ENCODE peak calls at places on chromosomes 6 and 20, in nine cellular contexts. D, K, V, O, Q, H, B, S and G are unnamed samples.

GRCh38 chr20:53126185-53126584 is 154.0 kb downstream of the TSHZ2 start:
- DNase-seq in O (no peak), V (no peak), H (no peak), S (no peak), B (no peak), D (no peak), K (no peak), Q (no peak), G (no peak)

GRCh38 chr6:121897337-121897760 is 461.9 kb downstream of the GJA1 start:
- DNase-seq in V (no peak), B (peak), H (no peak), D (no peak), Q (no peak), S (no peak), K (no peak), O (no peak), G (no peak)

GRCh38 chr6:170449231-170449630 is 103.9 kb downstream of the PSMB1 start:
- DNase-seq in B (no peak), S (no peak), V (no peak), H (no peak), O (no peak), Q (no peak), K (no peak), D (no peak), G (no peak)

GRCh38 chr6:52143551-52143950 is 42.6 kb upstream of the IL17A start:
- DNase-seq in B (no peak), H (no peak), Q (no peak), S (no peak), D (no peak), O (no peak), K (no peak), V (no peak), G (no peak)

GRCh38 chr20:7702141-7702540 is 238.1 kb downstream of the HAO1 start:
- DNase-seq in S (no peak), D (no peak), H (no peak), O (no peak), V (no peak), B (peak), Q (peak), K (no peak), G (no peak)

GRCh38 chr6:35049885-35050284 is 91.3 kb downstream of the TCP11 start:
- DNase-seq in B (peak), V (peak), S (no peak), Q (peak), D (no peak), O (peak), K (no peak), H (no peak), G (peak)

GRCh38 chr6:5122504-5123112 is 37.5 kb downstream of the PPP1R3G start:
- DNase-seq in B (no peak), O (no peak), K (no peak), H (no peak), D (no peak), Q (no peak), V (no peak), S (no peak), G (no peak)

GRCh38 chr6:21310736-21311135 is 282.8 kb upstream of the SOX4 start:
- DNase-seq in D (no peak), K (no peak), O (no peak), Q (no peak), S (no peak), B (no peak), V (no peak), H (no peak), G (no peak)

GRCh38 chr20:47727170-47727880 is 58.0 kb downstream of the SULF2 start:
- DNase-seq in S (no peak), H (no peak), K (peak), Q (no peak), D (peak), V (peak), O (peak), B (no peak), G (no peak)

GRCh38 chr20:17558154-17558940 is 11.5 kb upstream of the DSTN start:
- DNase-seq in S (no peak), B (peak), Q (peak), K (no peak), D (no peak), O (no peak), H (no peak), V (no peak), G (peak)

GRCh38 chr6:28693751-28694443 is 168.2 kb downstream of the GPX5 start:
- DNase-seq in B (no peak), D (no peak), O (no peak), V (no peak), Q (no peak), H (no peak), S (peak), K (no peak), G (no peak)

GRCh38 chr6:155212106-155212505 is 51.7 kb upstream of the CLDN20 start:
- DNase-seq in D (no peak), K (no peak), Q (no peak), S (no peak), H (no peak), O (no peak), V (no peak), B (peak), G (no peak)

GRCh38 chr6:129016844-129017243 is 133.9 kb downstream of the LAMA2 start:
- DNase-seq in B (no peak), D (no peak), H (no peak), V (no peak), O (no peak), K (no peak), Q (no peak), S (no peak), G (no peak)

GRCh38 chr20:50506270-50506579 is 4.0 kb upstream of the PTPN1 start:
- DNase-seq in K (no peak), D (no peak), V (no peak), S (no peak), O (no peak), H (no peak), B (no peak), Q (no peak), G (no peak)

GRCh38 chr6:105482227-105482839 is 79.5 kb upstream of the PREP start:
- DNase-seq in Q (no peak), S (no peak), H (peak), V (no peak), D (no peak), B (peak), K (no peak), O (peak), G (no peak)

GRCh38 chr6:88044530-88044929 is 3.1 kb upstream of the SPACA1 start:
- DNase-seq in Q (no peak), H (no peak), K (no peak), S (no peak), D (no peak), B (no peak), O (no peak), V (no peak), G (no peak)

GRCh38 chr20:47675190-47676142 is 109.8 kb downstream of the SULF2 start:
- DNase-seq in K (no peak), Q (no peak), B (no peak), D (no peak), V (no peak), H (no peak), S (no peak), O (no peak), G (no peak)

GRCh38 chr20:45836841-45837240 is 3.2 kb downstream of the SNX21 start:
- DNase-seq in S (no peak), B (peak), H (no peak), Q (no peak), K (no peak), O (no peak), D (no peak), V (no peak), G (no peak)

GRCh38 chr20:62227591-62227976 is 7.5 kb upstream of the HRH3 start:
- DNase-seq in V (no peak), Q (no peak), S (no peak), B (no peak), H (no peak), D (no peak), O (no peak), K (no peak), G (no peak)

DNA sequence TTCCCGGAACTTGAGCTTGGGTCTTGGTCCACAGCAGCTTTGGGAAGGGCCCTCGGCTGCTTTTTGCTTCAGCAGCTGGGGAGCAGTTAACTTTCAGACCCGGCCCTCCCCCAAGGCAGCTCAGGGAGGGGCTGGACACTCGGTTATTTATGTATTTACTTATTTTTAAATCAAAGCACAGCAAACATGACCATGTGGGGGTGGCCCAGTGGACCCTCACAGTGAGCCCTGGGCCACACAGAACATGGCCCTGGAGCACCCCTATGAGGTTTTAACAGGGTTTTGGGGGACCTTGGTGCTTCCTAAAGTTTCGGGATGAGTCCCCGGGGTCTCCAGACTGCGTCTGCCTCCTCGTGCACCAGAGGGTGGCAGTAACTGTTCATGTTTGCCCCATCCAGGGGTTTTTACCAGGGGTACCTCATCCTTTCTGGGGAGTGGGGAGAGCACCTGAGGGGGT is 26.6 kb upstream of the NPBWR2 start:
- DNase-seq in O (no peak), D (peak), K (no peak), Q (no peak), H (peak), S (peak), B (no peak), V (no peak), G (no peak)
- TF ChIP-seq CTCF in O (peak), D (no peak), K (no peak), Q (peak), H (no peak), S (no peak), B (peak), V (no peak), G (no peak)

DNA sequence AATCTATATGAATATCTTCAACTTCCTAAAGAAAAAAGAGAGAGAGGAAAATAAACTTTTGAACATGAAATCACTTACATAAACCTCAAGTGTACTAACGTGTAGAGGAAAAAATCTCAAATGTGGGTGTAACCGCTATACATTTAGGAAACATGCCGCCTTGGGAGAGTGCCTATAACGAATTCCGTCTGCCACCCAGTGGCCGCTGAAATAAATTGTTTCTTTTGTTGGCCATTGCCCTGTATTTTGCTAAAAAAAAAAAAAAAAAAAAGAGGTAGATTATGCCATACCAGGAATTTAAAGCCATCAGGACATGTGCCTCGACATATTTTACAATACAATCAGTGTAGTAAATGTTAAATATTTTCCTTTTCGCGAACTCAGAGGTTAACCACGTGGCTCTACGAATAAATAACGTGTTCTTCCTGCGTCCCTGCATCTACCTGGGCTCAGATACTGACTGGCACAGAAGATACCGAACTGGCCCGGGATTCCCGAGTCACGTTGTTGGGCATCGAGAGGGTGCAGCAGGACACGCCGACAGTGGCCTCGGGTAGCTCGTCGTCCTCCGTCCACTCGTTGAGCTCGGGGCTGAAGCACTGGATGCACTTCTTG is 14.3 kb downstream of the KLHL31 start:
- DNase-seq in O (no peak), B (peak), S (peak), K (peak), D (peak), H (no peak), V (peak), Q (peak), G (peak)
- TF ChIP-seq CTCF in O (peak), B (peak), S (peak), K (peak), D (peak), H (peak), V (peak), Q (peak), G (peak)

DNA sequence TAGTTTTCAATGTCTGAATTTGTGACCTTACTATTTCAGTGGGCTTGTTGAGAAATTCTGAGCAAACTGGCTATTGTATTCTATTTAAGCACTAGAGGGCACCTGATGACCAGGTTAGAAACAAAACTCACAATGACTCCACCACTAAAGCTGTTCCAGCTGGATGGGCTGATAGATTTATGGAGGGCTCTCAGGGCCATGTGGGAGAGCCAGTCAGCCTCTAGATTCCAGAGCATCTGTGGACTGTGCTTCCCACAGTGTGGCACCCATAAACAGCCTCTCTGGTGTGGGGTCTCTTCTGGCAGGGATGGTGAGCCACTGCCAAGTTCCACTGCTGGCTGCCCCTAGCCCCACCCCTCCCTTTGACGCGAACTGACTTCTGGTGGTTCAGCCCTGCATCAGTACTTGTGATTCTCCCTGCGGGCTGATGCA is 29.2 kb downstream of the C6orf58 start:
- DNase-seq in H (no peak), B (peak), V (no peak), K (no peak), O (no peak), Q (peak), S (peak), D (no peak), G (peak)
- TF ChIP-seq CTCF in H (no peak), B (peak), V (peak), K (no peak), O (peak), Q (peak), S (peak), D (no peak), G (peak)

GRCh38 chr6:23523771-23524170 is 602.2 kb upstream of the NRSN1 start:
- DNase-seq in V (no peak), Q (no peak), O (no peak), B (no peak), H (no peak), D (no peak), S (no peak), K (no peak), G (no peak)

GRCh38 chr6:23518294-23518693 is 607.7 kb upstream of the NRSN1 start:
- DNase-seq in V (no peak), S (no peak), D (no peak), K (no peak), B (no peak), Q (no peak), H (no peak), O (no peak), G (no peak)

GRCh38 chr6:23526519-23526918 is 599.5 kb upstream of the NRSN1 start:
- DNase-seq in V (no peak), S (no peak), K (no peak), O (no peak), B (no peak), H (no peak), D (no peak), Q (no peak), G (no peak)

GRCh38 chr6:23524556-23524955 is 601.5 kb upstream of the NRSN1 start:
- DNase-seq in S (no peak), Q (no peak), V (no peak), O (no peak), K (no peak), D (no peak), B (no peak), H (no peak), G (no peak)

GRCh38 chr6:23522751-23523527 is 603.1 kb upstream of the NRSN1 start:
- DNase-seq in K (no peak), D (no peak), B (no peak), S (no peak), O (no peak), H (no peak), V (no peak), Q (no peak), G (no peak)
- TF ChIP-seq CTCF in K (no peak), D (no peak), B (no peak), S (no peak), O (no peak), H (no peak), V (no peak), Q (no peak), G (no peak)

GRCh38 chr6:143595256-143596036 is 82.3 kb upstream of the PHACTR2 start:
- DNase-seq in H (no peak), O (no peak), K (no peak), D (no peak), B (no peak), Q (no peak), V (no peak), S (no peak), G (no peak)

GRCh38 chr6:143594647-143595046 is 83.1 kb upstream of the PHACTR2 start:
- DNase-seq in K (no peak), H (no peak), S (no peak), D (no peak), B (no peak), O (no peak), V (no peak), Q (no peak), G (no peak)

GRCh38 chr6:143591441-143591840 is 79.9 kb upstream of the FUCA2 start:
- DNase-seq in K (no peak), Q (no peak), V (no peak), D (no peak), B (no peak), O (no peak), H (no peak), S (no peak), G (no peak)

GRCh38 chr6:143589162-143589561 is 77.6 kb upstream of the FUCA2 start:
- DNase-seq in B (no peak), Q (no peak), K (no peak), O (no peak), H (no peak), S (no peak), D (no peak), V (no peak), G (no peak)

GRCh38 chr6:143592335-143592734 is 80.8 kb upstream of the FUCA2 start:
- DNase-seq in S (no peak), O (no peak), B (no peak), D (no peak), H (no peak), V (no peak), K (no peak), Q (no peak), G (no peak)
- TF ChIP-seq CTCF in S (peak), O (no peak), B (peak), D (peak), H (peak), V (peak), K (peak), Q (no peak), G (peak)

GRCh38 chr20:1442304-1442703 is 24.3 kb downstream of the NSFL1C start:
- DNase-seq in B (no peak), V (no peak), O (no peak), K (no peak), D (no peak), H (no peak), Q (no peak), S (no peak), G (no peak)

GRCh38 chr20:1437222-1437904 is 29.3 kb downstream of the NSFL1C start:
- DNase-seq in K (peak), Q (peak), B (peak), H (peak), S (peak), D (peak), O (peak), V (peak), G (peak)

GRCh38 chr20:1441133-1441532 is 25.5 kb downstream of the NSFL1C start:
- DNase-seq in B (no peak), V (no peak), O (no peak), H (no peak), Q (no peak), D (no peak), S (no peak), K (no peak), G (no peak)

GRCh38 chr20:1438361-1438760 is 28.3 kb downstream of the NSFL1C start:
- DNase-seq in H (no peak), K (no peak), V (no peak), B (no peak), D (no peak), S (no peak), Q (no peak), O (no peak), G (no peak)

GRCh38 chr20:1440024-1440423 is 26.6 kb downstream of the NSFL1C start:
- DNase-seq in Q (no peak), D (no peak), B (no peak), V (no peak), H (no peak), K (no peak), O (no peak), S (no peak), G (no peak)
- TF ChIP-seq CTCF in Q (peak), D (no peak), B (peak), V (no peak), H (no peak), K (no peak), O (no peak), S (no peak), G (peak)

GRCh38 chr6:14038636-14039035 is 78.9 kb upstream of the CD83 start:
- DNase-seq in S (no peak), D (no peak), Q (peak), B (peak), V (no peak), H (no peak), O (no peak), K (no peak), G (no peak)

GRCh38 chr6:14039038-14039437 is 78.5 kb upstream of the CD83 start:
- DNase-seq in B (no peak), D (no peak), S (no peak), H (no peak), Q (no peak), O (no peak), K (no peak), V (no peak), G (no peak)

GRCh38 chr6:14036911-14037310 is 80.7 kb upstream of the CD83 start:
- DNase-seq in H (no peak), B (no peak), Q (no peak), V (no peak), K (no peak), O (no peak), D (no peak), S (no peak), G (no peak)

GRCh38 chr6:14037402-14038277 is 79.9 kb upstream of the CD83 start:
- DNase-seq in K (no peak), V (no peak), O (no peak), D (no peak), H (no peak), B (peak), S (no peak), Q (peak), G (peak)

GRCh38 chr6:14040042-14040441 is 77.5 kb upstream of the CD83 start:
- DNase-seq in D (no peak), V (no peak), B (no peak), S (no peak), K (no peak), Q (no peak), O (no peak), H (no peak), G (no peak)
- TF ChIP-seq CTCF in D (no peak), V (no peak), B (no peak), S (no peak), K (no peak), Q (no peak), O (no peak), H (no peak), G (no peak)